ENCODE peak calls at places on chromosomes 7 and 10, in eight cellular contexts. C, J, E, P, S, O, N and D are unnamed samples.

GRCh38 chr10:53406532-53406931 is 633.9 kb upstream of the MBL2 start:
- DNase-seq in C (no peak), J (no peak), E (no peak), P (no peak), S (peak; percentile 2), O (no peak), N (no peak), D (no peak)

GRCh38 chr10:95865814-95866447 is 41.8 kb upstream of the CC2D2B start:
- DNase-seq in C (no peak), J (no peak), E (no peak), P (no peak), S (no peak), O (no peak), N (no peak), D (no peak)

GRCh38 chr10:79073784-79074432 is 5.1 kb downstream of the ZMIZ1 start:
- DNase-seq in C (no peak), J (peak; percentile 48), E (no peak), P (no peak), S (peak; percentile 50), O (peak; percentile 84), N (no peak), D (peak; percentile 26)

GRCh38 chr10:20890009-20890408 is 7.1 kb downstream of the NEBL start:
- DNase-seq in C (peak; percentile 6), J (no peak), E (no peak), P (peak; percentile 28), S (no peak), O (no peak), N (no peak), D (no peak)

GRCh38 chr7:4787947-4788626 is 12.7 kb downstream of the AP5Z1 start:
- DNase-seq in C (no peak), J (no peak), E (no peak), P (no peak), S (no peak), O (peak; percentile 61), N (no peak), D (no peak)

GRCh38 chr7:142000244-142000643 is 4.6 kb downstream of the MGAM start:
- DNase-seq in C (no peak), J (no peak), E (no peak), P (no peak), S (no peak), O (no peak), N (no peak), D (no peak)

GRCh38 chr10:60430017-60430416 is 40.3 kb upstream of the ANK3 start:
- DNase-seq in C (peak; percentile 62), J (peak; percentile 91), E (peak; percentile 73), P (no peak), S (peak; percentile 89), O (no peak), N (peak; percentile 66), D (no peak)

GRCh38 chr10:24047201-24047600 is 161.7 kb upstream of the KIAA1217 start:
- DNase-seq in C (no peak), J (no peak), E (no peak), P (no peak), S (no peak), O (no peak), N (no peak), D (no peak)

GRCh38 chr7:21969822-21970221 is 24.1 kb upstream of the CDCA7L start:
- DNase-seq in C (no peak), J (no peak), E (no peak), P (no peak), S (no peak), O (no peak), N (no peak), D (no peak)

GRCh38 chr7:11341285-11341944 is 367.7 kb downstream of the PHF14 start:
- DNase-seq in C (peak; percentile 50), J (peak; percentile 28), E (peak; percentile 33), P (peak; percentile 42), S (peak; percentile 42), O (no peak), N (no peak), D (peak; percentile 41)

GRCh38 chr10:93859049-93859655 is 34.6 kb upstream of the SLC35G1 start:
- DNase-seq in C (peak; percentile 12), J (peak; percentile 54), E (peak; percentile 66), P (no peak), S (peak; percentile 19), O (no peak), N (no peak), D (no peak)

GRCh38 chr7:132221356-132221755 is 354.9 kb downstream of the PLXNA4 start:
- DNase-seq in C (peak; percentile 31), J (no peak), E (no peak), P (no peak), S (no peak), O (peak; percentile 4), N (no peak), D (no peak)

GRCh38 chr10:114631678-114632417 is 26.2 kb downstream of the ABLIM1 start:
- DNase-seq in C (no peak), J (peak; percentile 65), E (peak; percentile 85), P (peak; percentile 77), S (peak; percentile 42), O (peak; percentile 67), N (no peak), D (peak; percentile 49)

GRCh38 chr7:46930336-46930735 is 651.6 kb downstream of the TNS3 start:
- DNase-seq in C (peak; percentile 96), J (peak; percentile 97), E (peak; percentile 95), P (no peak), S (peak; percentile 93), O (no peak), N (peak; percentile 93), D (no peak)

GRCh38 chr7:150356265-150356897 is 12.2 kb upstream of the REPIN1 start:
- DNase-seq in C (no peak), J (peak; percentile 59), E (peak; percentile 79), P (peak; percentile 60), S (peak; percentile 38), O (peak; percentile 46), N (no peak), D (no peak)

GRCh38 chr10:79250259-79250658 is 97.0 kb upstream of the PPIF start:
- DNase-seq in C (no peak), J (no peak), E (no peak), P (no peak), S (no peak), O (no peak), N (no peak), D (no peak)

GRCh38 chr7:155043756-155044155 is 26.4 kb upstream of the HTR5A start:
- DNase-seq in C (no peak), J (no peak), E (no peak), P (no peak), S (no peak), O (no peak), N (no peak), D (no peak)

GRCh38 chr10:120336910-120337540 is 120.0 kb upstream of the PLPP4 start:
- DNase-seq in C (peak; percentile 55), J (peak; percentile 2), E (peak; percentile 35), P (peak; percentile 69), S (peak; percentile 24), O (no peak), N (no peak), D (peak; percentile 80)

GRCh38 chr7:105594034-105594433 is 12.7 kb upstream of the EFCAB10 start:
- DNase-seq in C (no peak), J (no peak), E (no peak), P (no peak), S (no peak), O (no peak), N (no peak), D (no peak)
- H3K4me3 ChIP-seq in C (no peak overlapping the region), J (no peak overlapping the region), E (no peak overlapping the region), P (no peak overlapping the region), S (no peak overlapping the region), O (no peak overlapping the region), N (no peak overlapping the region), D (no peak overlapping the region)

GRCh38 chr7:87316097-87316700 is 29.3 kb upstream of the CROT start:
- DNase-seq in C (peak; percentile 38), J (no peak), E (no peak), P (no peak), S (no peak), O (no peak), N (no peak), D (no peak)

GRCh38 chr7:87318741-87319140 is 26.7 kb upstream of the CROT start:
- DNase-seq in C (peak; percentile 10), J (no peak), E (no peak), P (peak; percentile 38), S (no peak), O (no peak), N (no peak), D (no peak)

GRCh38 chr7:87312215-87312865 is 33.1 kb upstream of the CROT start:
- DNase-seq in C (peak; percentile 60), J (peak; percentile 80), E (peak; percentile 86), P (peak; percentile 61), S (peak; percentile 69), O (no peak), N (peak; percentile 28), D (peak; percentile 62)

GRCh38 chr7:87317691-87318245 is 27.7 kb upstream of the CROT start:
- DNase-seq in C (peak; percentile 91), J (no peak), E (no peak), P (no peak), S (no peak), O (no peak), N (no peak), D (no peak)

GRCh38 chr7:87316846-87317545 is 28.5 kb upstream of the CROT start:
- DNase-seq in C (peak; percentile 98), J (peak; percentile 89), E (peak; percentile 89), P (no peak), S (peak; percentile 70), O (no peak), N (peak; percentile 73), D (no peak)
- H3K4me3 ChIP-seq in C (no peak overlapping the region), J (no peak overlapping the region), E (no peak overlapping the region), P (no peak overlapping the region), S (no peak overlapping the region), O (no peak overlapping the region), N (no peak overlapping the region), D (no peak overlapping the region)

DNA sequence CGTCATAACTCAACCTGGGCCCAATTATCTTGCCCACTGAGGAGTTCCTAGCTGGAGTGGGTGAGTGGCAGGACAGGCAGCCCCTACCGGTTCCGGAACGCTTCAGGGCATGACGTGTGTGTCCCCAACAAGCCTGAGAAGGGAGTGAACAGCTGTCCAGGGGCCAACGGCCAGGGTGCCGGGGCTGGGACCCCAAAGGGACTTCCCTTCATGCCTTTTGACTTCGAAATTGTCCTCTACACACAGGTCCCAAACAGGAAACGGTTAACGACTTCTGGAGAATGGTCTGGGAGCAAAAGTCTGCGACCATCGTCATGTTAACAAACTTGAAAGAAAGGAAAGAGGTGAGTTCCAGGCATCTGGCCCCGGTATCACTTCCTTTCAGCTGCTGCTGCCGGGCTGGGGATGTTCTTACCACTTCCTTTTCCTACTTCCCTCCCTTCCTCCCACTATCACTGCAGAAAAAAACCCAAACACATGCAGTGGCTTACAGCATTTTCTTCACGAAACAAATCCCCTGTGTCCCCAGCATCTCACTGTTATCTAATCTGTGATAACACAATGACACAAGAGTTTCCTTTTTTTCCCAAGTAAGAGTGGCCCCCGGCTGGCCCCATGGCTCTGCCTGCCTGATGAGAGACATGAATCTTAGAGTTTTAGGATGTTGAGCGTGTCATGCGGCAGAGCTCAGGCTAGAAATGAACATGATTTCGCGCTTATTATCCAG is 63.2 kb downstream of the MKI67 start:
- DNase-seq in C (no peak), J (no peak), E (no peak), P (no peak), S (no peak), O (no peak), N (no peak), D (no peak)
- H3K4me3 ChIP-seq in C (no peak overlapping the region), J (no peak overlapping the region), E (no peak overlapping the region), P (no peak overlapping the region), S (no peak overlapping the region), O (no peak overlapping the region), N (no peak overlapping the region), D (no peak overlapping the region)

DNA sequence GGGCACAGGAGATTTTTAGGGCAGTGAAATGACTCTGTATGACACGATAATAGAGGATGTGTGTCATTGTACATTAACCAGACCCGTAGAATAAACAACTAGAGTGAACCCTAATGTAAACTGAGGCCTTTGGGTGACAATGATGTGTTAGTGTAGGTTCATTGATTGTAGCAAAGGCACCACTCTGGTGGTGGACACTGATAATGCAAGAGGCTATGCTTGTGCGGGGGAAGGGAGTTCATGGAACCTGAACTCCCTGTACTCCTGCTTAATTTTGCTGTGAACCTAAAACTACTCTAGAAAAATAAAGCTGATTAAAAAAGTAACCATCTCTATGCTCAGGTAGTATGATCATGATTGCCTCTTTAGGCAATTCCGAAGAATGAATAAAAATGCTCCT is 96.3 kb upstream of the VIPR2 start:
- DNase-seq in C (no peak), J (no peak), E (no peak), P (no peak), S (no peak), O (no peak), N (no peak), D (no peak)
- H3K4me3 ChIP-seq in C (no peak overlapping the region), J (no peak overlapping the region), E (no peak overlapping the region), P (no peak overlapping the region), S (no peak overlapping the region), O (no peak overlapping the region), N (no peak overlapping the region), D (no peak overlapping the region)